ENCODE peak calls at places on chromosome 14, in four cellular contexts. D is NCI-H1092 treated with DMSO at 0.1 percent for 48 hours, P is ACHN, Z is NCI-H2081. B is an unnamed sample.

GRCh38 chr14:24924544-24924943 is 125.4 kb downstream of the STXBP6 start:
- DNase-seq in P (no peak), Z (no peak), D (no peak), B (no peak)

GRCh38 chr14:55800443-55800842 is 220.4 kb downstream of the KTN1 start:
- DNase-seq in D (no peak), Z (no peak), P (no peak), B (no peak)

GRCh38 chr14:20797159-20797558 is 5.5 kb downstream of the RNASE1 start:
- DNase-seq in D (no peak), Z (no peak), P (no peak), B (no peak)

GRCh38 chr14:51562816-51563215 is 88.9 kb upstream of the FRMD6 start:
- DNase-seq in P (no peak), D (no peak), Z (no peak), B (no peak)

GRCh38 chr14:77158175-77158908 is 16.8 kb upstream of the ZDHHC22 start:
- DNase-seq in D (peak), P (peak), Z (peak), B (peak)

GRCh38 chr14:100532154-100532915 is 54.9 kb downstream of the BEGAIN start:
- DNase-seq in P (no peak), D (no peak), Z (no peak), B (no peak)

GRCh38 chr14:61342486-61342885 is 21.1 kb downstream of the PRKCH start:
- DNase-seq in D (no peak), P (no peak), Z (no peak), B (no peak)

GRCh38 chr14:87108726-87109125 is 884.3 kb downstream of the GALC start:
- DNase-seq in D (no peak), P (no peak), Z (no peak), B (no peak)

GRCh38 chr14:63960926-63961567 is 108.2 kb downstream of the SYNE2 start:
- DNase-seq in Z (no peak), P (no peak), D (no peak), B (no peak)